ENCODE peak calls at places on chromosomes 16 and 17, in nine cellular contexts. W is AML-193; L is adrenal gland; H is stimulated activated CD8-positive, alpha-beta memory T cell treated with anti-CD3 and anti-CD28 coated beads, Interleukin-12 subunit alpha, Interleukin-12 subunit beta, amount 100 ng/mL, for 4 hours; Y is ascending aorta; R is substantia nigra; X is activated CD8-positive, alpha-beta memory T cell treated with anti-CD3 and anti-CD28 coated beads for 48 hours; J is glutamatergic neuron; Z is activated T-helper 1 cell treated with anti-CD3 and anti-CD28 coated beads, Interleukin-2, amount 50 U/mL, for 16 hours. A is an unnamed sample.

GRCh38 chr17:48597775-48598631 is 4.4 kb upstream of the HOXB5 start:
- DNase-seq in W (no peak), L (peak), H (no peak), Y (peak), R (no peak), X (no peak), J (no peak), Z (no peak), A (no peak)

GRCh38 chr16:10751291-10751697 is 7.7 kb downstream of the NUBP1 start:
- DNase-seq in W (no peak), L (no peak), H (no peak), Y (no peak), R (no peak), X (no peak), J (no peak), Z (no peak), A (no peak)

GRCh38 chr17:66691644-66692500 is 143.0 kb upstream of the CACNG5 start:
- DNase-seq in W (no peak), L (peak), H (no peak), Y (peak), R (no peak), X (no peak), J (no peak), Z (no peak), A (no peak)

GRCh38 chr16:13110124-13110796 is 208.9 kb downstream of the SHISA9 start:
- DNase-seq in W (no peak), L (no peak), H (no peak), Y (peak), R (peak), X (no peak), J (no peak), Z (no peak), A (peak)

GRCh38 chr17:33506889-33507650 is 214.0 kb upstream of the ASIC2 start:
- DNase-seq in W (no peak), L (peak), H (no peak), Y (no peak), R (no peak), X (no peak), J (no peak), Z (no peak), A (no peak)

GRCh38 chr17:10033982-10034381 is 128.9 kb upstream of the RCVRN start:
- DNase-seq in W (peak), L (peak), H (no peak), Y (peak), R (no peak), X (no peak), J (no peak), Z (no peak), A (no peak)

GRCh38 chr16:30884760-30885159 is 9.1 kb downstream of the BCL7C start:
- DNase-seq in W (no peak), L (no peak), H (no peak), Y (no peak), R (no peak), X (no peak), J (no peak), Z (no peak), A (no peak)

GRCh38 chr17:260031-260791 is 78.8 kb upstream of the DOC2B start:
- DNase-seq in W (no peak), L (peak), H (no peak), Y (peak), R (no peak), X (no peak), J (no peak), Z (no peak), A (no peak)

GRCh38 chr17:60463157-60463820 is 41.0 kb downstream of the CHCT1 start:
- DNase-seq in W (no peak), L (no peak), H (no peak), Y (no peak), R (no peak), X (no peak), J (no peak), Z (no peak), A (no peak)

GRCh38 chr17:71315568-71315967 is 805.3 kb upstream of the SOX9 start:
- DNase-seq in W (no peak), L (no peak), H (no peak), Y (no peak), R (no peak), X (no peak), J (no peak), Z (no peak), A (no peak)

GRCh38 chr16:85506358-85506911 is 106.7 kb upstream of the GSE1 start:
- DNase-seq in W (no peak), L (no peak), H (no peak), Y (no peak), R (no peak), X (no peak), J (no peak), Z (no peak), A (no peak)

GRCh38 chr17:62995377-62995885 is 29.4 kb downstream of the TANC2 start:
- DNase-seq in W (peak), L (peak), H (no peak), Y (no peak), R (no peak), X (no peak), J (peak), Z (no peak), A (no peak)

GRCh38 chr17:72656114-72656763 is 436.2 kb downstream of the SLC39A11 start:
- DNase-seq in W (no peak), L (no peak), H (no peak), Y (no peak), R (peak), X (no peak), J (no peak), Z (no peak), A (no peak)

GRCh38 chr17:76726766-76727718 is at the start of gene METTL23:
- DNase-seq in W (peak), L (peak), H (no peak), Y (peak), R (no peak), X (peak), J (peak), Z (no peak), A (peak)

GRCh38 chr17:338442-339192 is 14.0 kb downstream of the RPH3AL start:
- DNase-seq in W (no peak), L (peak), H (no peak), Y (no peak), R (no peak), X (no peak), J (peak), Z (no peak), A (peak)

GRCh38 chr16:54430491-54431030 is 144.0 kb upstream of the IRX3 start:
- DNase-seq in W (no peak), L (no peak), H (no peak), Y (no peak), R (no peak), X (no peak), J (no peak), Z (no peak), A (no peak)

A was measured in tibial artery.